ENCODE peak calls at places on chromosome 17, in seven cellular contexts. C is anterior cingulate cortex; E is hepatic stellate cell; I is activated CD4-positive, alpha-beta T cell treated with anti-CD3 and anti-CD28 coated beads for 24 hours; G is nucleus accumbens; A is SHP77; V is B cell. R is an unnamed sample.

GRCh38 chr17:58245428-58246103 is 7.2 kb downstream of the LPO start:
- DNase-seq in C (no peak), E (no peak), I (no peak), G (no peak), A (no peak), V (no peak), R (no peak)

GRCh38 chr17:17837966-17838962 is 1.5 kb upstream of the SREBF1 start:
- DNase-seq in C (no peak), E (peak), I (no peak), G (no peak), A (peak), V (no peak), R (no peak)

GRCh38 chr17:57994436-57994835 is 6.4 kb upstream of the VEZF1 start:
- DNase-seq in C (no peak), E (no peak), I (no peak), G (no peak), A (peak), V (no peak), R (no peak)

GRCh38 chr17:20244671-20245070 is 222.7 kb downstream of the LGALS9B start:
- DNase-seq in C (no peak), E (no peak), I (no peak), G (no peak), A (no peak), V (no peak), R (no peak)

GRCh38 chr17:17445925-17446665 is 30.7 kb upstream of the MED9 start:
- DNase-seq in C (no peak), E (peak), I (no peak), G (no peak), A (peak), V (no peak), R (no peak)

GRCh38 chr17:56801506-56802178 is 32.1 kb downstream of the C17orf67 start:
- DNase-seq in C (no peak), E (no peak), I (no peak), G (no peak), A (no peak), V (no peak), R (no peak)

GRCh38 chr17:17059301-17059890 is 17.1 kb downstream of the MPRIP start:
- DNase-seq in C (no peak), E (no peak), I (no peak), G (no peak), A (no peak), V (no peak), R (no peak)

GRCh38 chr17:61129876-61130275 is 269.8 kb upstream of the TBX2 start:
- DNase-seq in C (no peak), E (no peak), I (no peak), G (no peak), A (no peak), V (no peak), R (no peak)

GRCh38 chr17:80154166-80154565 is 7.2 kb upstream of the EIF4A3 start:
- DNase-seq in C (no peak), E (no peak), I (no peak), G (no peak), A (no peak), V (no peak), R (no peak)

GRCh38 chr17:19718613-19719364 is 2.4 kb upstream of the SLC47A2 start:
- DNase-seq in C (no peak), E (no peak), I (no peak), G (no peak), A (no peak), V (peak), R (no peak)

GRCh38 chr17:79272666-79273219 is 198.1 kb downstream of the ENGASE start:
- DNase-seq in C (no peak), E (no peak), I (no peak), G (no peak), A (no peak), V (no peak), R (no peak)

GRCh38 chr17:78315355-78316114 is 44.3 kb downstream of the SOCS3 start:
- DNase-seq in C (no peak), E (peak), I (peak), G (no peak), A (no peak), V (no peak), R (no peak)

GRCh38 chr17:81741049-81741593 is 29.0 kb downstream of the SLC25A10 start:
- DNase-seq in C (no peak), E (no peak), I (no peak), G (no peak), A (no peak), V (no peak), R (no peak)

GRCh38 chr17:72518333-72518732 is 397.5 kb downstream of the SOX9 start:
- DNase-seq in C (no peak), E (no peak), I (no peak), G (no peak), A (no peak), V (no peak), R (no peak)

GRCh38 chr17:82917656-82918345 is 78.0 kb upstream of the ZNF750 start:
- DNase-seq in C (no peak), E (peak), I (peak), G (no peak), A (no peak), V (peak), R (no peak)

GRCh38 chr17:78875331-78875730 is 27.7 kb downstream of the CEP295NL start:
- DNase-seq in C (no peak), E (no peak), I (no peak), G (no peak), A (no peak), V (no peak), R (no peak)

GRCh38 chr17:37710344-37710886 is 34.4 kb downstream of the HNF1B start:
- DNase-seq in C (no peak), E (peak), I (no peak), G (no peak), A (peak), V (no peak), R (no peak)

GRCh38 chr17:76642032-76642561 is 1.5 kb downstream of the ST6GALNAC1 start:
- DNase-seq in C (no peak), E (no peak), I (no peak), G (no peak), A (no peak), V (no peak), R (no peak)

GRCh38 chr17:39027037-39027436 is 59.8 kb upstream of the FBXO47 start:
- DNase-seq in C (no peak), E (peak), I (no peak), G (no peak), A (peak), V (no peak), R (no peak)

GRCh38 chr17:60451965-60452364 is 29.7 kb downstream of the CHCT1 start:
- DNase-seq in C (no peak), E (no peak), I (no peak), G (no peak), A (no peak), V (no peak), R (no peak)

GRCh38 chr17:65079489-65079900 is 23.0 kb upstream of the GNA13 start:
- DNase-seq in C (no peak), E (no peak), I (no peak), G (no peak), A (no peak), V (no peak), R (no peak)

GRCh38 chr17:55265434-55266021 is 768 bp downstream of the HLF start:
- DNase-seq in C (no peak), E (no peak), I (no peak), G (no peak), A (no peak), V (no peak), R (no peak)

GRCh38 chr17:16455997-16456769 is 35.8 kb downstream of the LRRC75A start:
- DNase-seq in C (no peak), E (no peak), I (no peak), G (no peak), A (no peak), V (no peak), R (no peak)

GRCh38 chr17:66791337-66791736 is 43.6 kb upstream of the CACNG5 start:
- DNase-seq in C (no peak), E (no peak), I (no peak), G (no peak), A (peak), V (no peak), R (no peak)

GRCh38 chr17:45123930-45124796 is 8.2 kb downstream of the PLCD3 start:
- DNase-seq in C (no peak), E (peak), I (no peak), G (no peak), A (no peak), V (no peak), R (no peak)

GRCh38 chr17:67443931-67444597 is 67.0 kb downstream of the PITPNC1 start:
- DNase-seq in C (no peak), E (no peak), I (no peak), G (no peak), A (no peak), V (no peak), R (no peak)

GRCh38 chr17:34634551-34635160 is 55.3 kb downstream of the TMEM132E start:
- DNase-seq in C (no peak), E (no peak), I (no peak), G (no peak), A (no peak), V (no peak), R (no peak)

GRCh38 chr17:79372470-79373238 is 238.2 kb downstream of the RBFOX3 start:
- DNase-seq in C (no peak), E (no peak), I (no peak), G (no peak), A (no peak), V (no peak), R (no peak)

GRCh38 chr17:8649157-8650118 is 18.9 kb upstream of the MYH10 start:
- DNase-seq in C (no peak), E (no peak), I (no peak), G (no peak), A (no peak), V (no peak), R (no peak)

GRCh38 chr17:14297161-14297851 is 3.6 kb upstream of the HS3ST3B1 start:
- DNase-seq in C (no peak), E (peak), I (no peak), G (no peak), A (no peak), V (peak), R (no peak)

GRCh38 chr17:74921769-74922168 is 1.3 kb downstream of the USH1G start:
- DNase-seq in C (no peak), E (no peak), I (no peak), G (no peak), A (no peak), V (no peak), R (no peak)

GRCh38 chr17:80187090-80187489 is 17.3 kb downstream of the CARD14 start:
- DNase-seq in C (no peak), E (no peak), I (no peak), G (no peak), A (no peak), V (no peak), R (no peak)

GRCh38 chr17:59505610-59506276 is 59.7 kb upstream of the DHX40 start:
- DNase-seq in C (no peak), E (no peak), I (no peak), G (no peak), A (no peak), V (no peak), R (no peak)

GRCh38 chr17:65254166-65254565 is 117.0 kb downstream of the RGS9 start:
- DNase-seq in C (no peak), E (no peak), I (no peak), G (no peak), A (no peak), V (no peak), R (no peak)

GRCh38 chr17:49292901-49293300 is 62.3 kb upstream of the PHOSPHO1 start:
- DNase-seq in C (no peak), E (no peak), I (no peak), G (no peak), A (no peak), V (no peak), R (no peak)

GRCh38 chr17:80254396-80255241 is 6.0 kb upstream of the RNF213 start:
- DNase-seq in C (no peak), E (peak), I (peak), G (no peak), A (peak), V (peak), R (no peak)